ENCODE peak calls at places on chromosome 3, in nine cellular contexts. C, A, K, X, L, N, P, O and R are unnamed samples. For H3K4me1, the result is how much of the 10 kb centered on the place peaks cover.

GRCh38 chr3:54826255-54826691 is 101.6 kb downstream of the LRTM1 start:
- DNase-seq in C (no peak), A (no peak), N (no peak), P (no peak), L (peak), X (no peak), K (no peak), O (peak), R (no peak)

GRCh38 chr3:42036483-42036823 is 54.7 kb upstream of the TRAK1 start:
- DNase-seq in C (peak), P (peak), L (peak), K (no peak), X (no peak), N (no peak), A (no peak), O (peak), R (peak)

GRCh38 chr3:111714305-111714704 is 119.2 kb upstream of the ZBED2 start:
- DNase-seq in N (no peak), O (no peak), K (no peak), X (no peak), A (no peak), L (peak), C (no peak), P (no peak), R (peak)

GRCh38 chr3:137867611-137868010 is 103.5 kb downstream of the SOX14 start:
- DNase-seq in A (no peak), N (no peak), P (no peak), K (no peak), C (no peak), L (no peak), O (no peak), X (no peak), R (no peak)

GRCh38 chr3:140441006-140441405 is 236.9 kb upstream of the TRIM42 start:
- DNase-seq in N (peak), O (no peak), P (no peak), L (no peak), C (no peak), K (no peak), X (no peak), A (peak), R (no peak)

GRCh38 chr3:33111581-33111980 is 2.2 kb upstream of the CRTAP start:
- DNase-seq in O (no peak), X (no peak), A (no peak), L (no peak), C (no peak), P (no peak), K (no peak), N (no peak), R (no peak)

GRCh38 chr3:69451594-69451993 is 65.7 kb upstream of the FRMD4B start:
- DNase-seq in N (no peak), K (no peak), X (no peak), P (peak), L (no peak), C (no peak), O (no peak), A (no peak), R (peak)

GRCh38 chr3:187765342-187765741 is 20.1 kb upstream of the BCL6 start:
- DNase-seq in P (no peak), A (no peak), C (no peak), X (no peak), K (no peak), L (no peak), O (no peak), N (no peak), R (no peak)

GRCh38 chr3:46665763-46666470 is 27.6 kb downstream of the ALS2CL start:
- DNase-seq in P (peak), L (no peak), C (no peak), O (no peak), K (peak), A (no peak), N (no peak), X (no peak), R (no peak)

GRCh38 chr3:107421170-107421792 is 44.0 kb downstream of the CCDC54 start:
- DNase-seq in X (no peak), L (peak), N (no peak), K (no peak), O (no peak), A (no peak), P (peak), C (no peak), R (peak)

GRCh38 chr3:172622916-172623700 is 87.8 kb downstream of the NCEH1 start:
- DNase-seq in L (peak), P (peak), X (no peak), N (peak), A (no peak), K (no peak), O (no peak), C (no peak), R (peak)

GRCh38 chr3:93973160-93974126 is at the start of gene PROS1:
- DNase-seq in L (peak), O (peak), N (peak), C (peak), X (peak), P (peak), K (peak), A (peak), R (peak)

GRCh38 chr3:114411811-114412803 is 118.3 kb downstream of the TIGIT start:
- DNase-seq in N (no peak), P (no peak), K (no peak), O (no peak), L (peak), C (peak), X (no peak), A (no peak), R (peak)

GRCh38 chr3:170205302-170205701 is 16.9 kb upstream of the PRKCI start:
- DNase-seq in A (no peak), N (no peak), P (no peak), C (no peak), X (no peak), K (no peak), L (no peak), O (no peak), R (no peak)

GRCh38 chr3:109774108-109774507 is 436.8 kb upstream of the DPPA4 start:
- DNase-seq in A (no peak), X (no peak), O (no peak), N (no peak), P (no peak), K (no peak), C (no peak), L (no peak), R (no peak)

GRCh38 chr3:133840767-133841166 is 35.2 kb downstream of the SRPRB start:
- DNase-seq in K (no peak), L (no peak), N (no peak), O (no peak), C (no peak), A (no peak), X (no peak), P (no peak), R (no peak)

GRCh38 chr3:79111375-79112052 is 656.3 kb downstream of the ROBO1 start:
- DNase-seq in O (no peak), P (no peak), X (no peak), A (no peak), C (no peak), L (no peak), K (no peak), N (no peak), R (no peak)

GRCh38 chr3:30680789-30681188 is 74.4 kb downstream of the TGFBR2 start:
- DNase-seq in N (no peak), O (no peak), C (no peak), A (peak), L (peak), P (peak), X (no peak), K (peak), R (peak)

GRCh38 chr3:133996251-133996661 is 33.5 kb downstream of the SLCO2A1 start:
- DNase-seq in K (no peak), X (no peak), C (no peak), P (no peak), N (no peak), A (no peak), O (no peak), L (no peak), R (peak)

GRCh38 chr3:160556141-160556540 is 9.2 kb downstream of the KPNA4 start:
- DNase-seq in K (no peak), C (no peak), X (no peak), N (no peak), P (no peak), L (no peak), O (no peak), A (no peak), R (no peak)

GRCh38 chr3:184756151-184756681 is 44.4 kb upstream of the MAGEF1 start:
- DNase-seq in P (no peak), N (no peak), C (no peak), O (no peak), X (no peak), K (peak), A (no peak), L (no peak), R (no peak)

GRCh38 chr3:143784446-143784845 is 63.8 kb downstream of the SLC9A9 start:
- DNase-seq in P (no peak), X (no peak), A (no peak), L (no peak), C (no peak), K (no peak), O (no peak), N (no peak), R (no peak)

GRCh38 chr3:62688812-62689211 is 186.4 kb downstream of the CADPS start:
- DNase-seq in K (no peak), O (no peak), X (no peak), N (no peak), C (no peak), A (no peak), P (no peak), L (no peak), R (no peak)

GRCh38 chr3:65685621-65686020 is 353.1 kb downstream of the MAGI1 start:
- DNase-seq in O (no peak), A (no peak), X (no peak), C (no peak), L (peak), K (no peak), P (no peak), N (no peak), R (peak)

GRCh38 chr3:170038434-170039110 is 777 bp downstream of the GPR160 start:
- DNase-seq in C (no peak), K (no peak), N (peak), P (no peak), O (no peak), A (no peak), L (peak), X (no peak), R (peak)

GRCh38 chr3:67832807-67833206 is 178.4 kb upstream of the SUCLG2 start:
- DNase-seq in X (no peak), L (no peak), O (no peak), A (no peak), N (no peak), K (no peak), C (no peak), P (no peak), R (no peak)

GRCh38 chr3:155917781-155918180 is 47.3 kb downstream of the GMPS start:
- DNase-seq in L (no peak), X (no peak), O (no peak), N (no peak), P (no peak), A (no peak), K (no peak), C (no peak), R (no peak)

GRCh38 chr3:189588818-189589569 is 42.2 kb upstream of the TP63 start:
- DNase-seq in O (no peak), C (peak), A (no peak), P (no peak), L (no peak), K (no peak), X (no peak), N (no peak), R (no peak)

GRCh38 chr3:183061431-183062172 is 37.7 kb downstream of the MCCC1 start:
- DNase-seq in X (no peak), P (no peak), K (no peak), L (no peak), A (no peak), C (no peak), O (no peak), N (no peak), R (no peak)

GRCh38 chr3:112446343-112446742 is 52.9 kb downstream of the BTLA start:
- DNase-seq in K (no peak), N (no peak), A (no peak), P (no peak), O (no peak), X (no peak), L (peak), C (no peak), R (peak)

GRCh38 chr3:197513953-197514785 is 41.6 kb downstream of the BDH1 start:
- DNase-seq in O (no peak), X (no peak), A (no peak), L (no peak), N (no peak), P (no peak), C (no peak), K (no peak), R (no peak)

GRCh38 chr3:31882895-31883294 is 98.2 kb downstream of the OSBPL10 start:
- DNase-seq in A (no peak), N (no peak), K (no peak), X (no peak), C (no peak), L (no peak), P (no peak), O (no peak), R (no peak)

GRCh38 chr3:71045212-71045916 is 538.2 kb downstream of the FOXP1 start:
- DNase-seq in O (no peak), K (no peak), N (no peak), A (no peak), L (no peak), X (no peak), P (no peak), C (no peak), R (no peak)
- H3K4me1 ChIP-seq in O (under half), K (under half), N (under half), A (under half), L (under half), X (under half), P (under half), C (under half), R (under half)

DNA sequence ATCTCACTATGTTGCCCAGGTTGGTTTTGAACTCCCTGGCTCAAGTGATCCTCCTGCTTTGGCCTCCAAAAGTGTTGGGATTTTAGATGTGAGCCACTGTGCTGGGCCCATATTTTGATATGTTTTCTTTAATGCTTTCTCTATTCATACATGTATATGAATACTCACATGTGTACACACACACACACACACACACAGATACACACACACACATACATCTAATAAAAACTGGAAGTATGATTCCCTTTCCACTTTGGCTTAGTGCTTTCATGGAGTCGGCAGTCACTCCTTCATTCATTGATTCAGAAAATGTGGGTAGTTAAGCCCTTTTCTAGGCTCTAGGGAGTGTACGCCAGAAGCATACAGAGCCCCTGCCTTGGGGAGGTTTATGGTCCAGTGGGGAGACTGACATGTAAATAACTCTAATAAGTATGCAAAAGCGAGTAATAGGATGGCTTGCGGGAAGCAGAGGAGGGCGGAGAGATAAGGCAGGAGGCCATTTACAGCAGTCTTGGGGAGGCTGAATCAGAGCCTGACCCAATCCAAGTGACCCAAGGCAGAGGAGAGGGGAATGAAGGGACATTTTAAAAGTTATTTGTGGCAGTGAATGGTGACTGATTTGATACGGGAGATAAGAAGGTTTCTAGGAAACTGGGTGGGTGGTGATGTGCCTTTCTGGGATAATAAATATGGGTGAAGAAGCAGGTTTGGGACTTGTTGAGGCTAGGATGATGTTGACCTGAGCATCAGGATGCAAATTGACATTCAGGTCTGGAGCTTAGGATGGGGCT is 32.5 kb upstream of the TATDN2 start:
- DNase-seq in O (no peak), L (no peak), C (no peak), N (no peak), K (no peak), P (no peak), A (no peak), X (no peak), R (no peak)
- H3K4me1 ChIP-seq in O (under half), L (under half), C (under half), N (under half), K (under half), P (under half), A (under half), X (under half), R (under half)

DNA sequence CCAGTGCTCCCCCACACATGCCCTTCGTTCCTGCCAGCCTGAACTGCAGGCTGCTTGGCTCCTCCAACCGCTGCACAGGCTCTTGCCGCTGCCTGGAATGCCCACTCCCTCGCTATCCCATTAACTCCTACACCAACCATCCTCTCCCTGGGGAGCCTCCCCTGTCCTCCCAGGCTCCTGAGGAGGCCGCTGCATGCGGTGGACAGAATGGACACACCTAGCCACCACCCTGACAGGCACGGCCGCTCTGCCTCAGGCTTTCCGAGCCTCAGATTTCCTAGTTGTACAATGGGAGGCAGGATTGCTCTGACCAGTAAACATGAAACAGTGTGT is 2.3 kb downstream of the PLXNB1 start:
- DNase-seq in N (no peak), P (no peak), A (no peak), O (no peak), X (no peak), C (no peak), L (no peak), K (no peak), R (no peak)
- H3K4me1 ChIP-seq in N (half or more), P (under half), A (under half), O (half or more), X (half or more), C (under half), L (under half), K (under half), R (under half)

GRCh38 chr3:36891651-36892268 is 53.1 kb downstream of the TRANK1 start:
- DNase-seq in N (no peak), A (peak), C (no peak), K (peak), X (no peak), P (no peak), L (peak), O (no peak), R (no peak)
- H3K4me1 ChIP-seq in N (under half), A (under half), C (under half), K (under half), X (under half), P (under half), L (half or more), O (under half), R (under half)

GRCh38 chr3:45557886-45558285 is 36.7 kb upstream of the LIMD1 start:
- DNase-seq in A (no peak), L (no peak), N (no peak), X (no peak), O (no peak), P (no peak), K (no peak), C (no peak), R (no peak)
- H3K4me1 ChIP-seq in A (under half), L (under half), N (under half), X (under half), O (under half), P (under half), K (under half), C (under half), R (under half)